ENCODE peak calls at places on chromosomes 16 and 17, in seven cellular contexts. One of them, this sample, is unnamed.

GRCh38 chr17:64459284-64459747 is 10.4 kb downstream of the MILR1 start:
- DNase-seq in T47D: no peak
- DNase-seq in GM12878: no peak
- DNase-seq in HCT116: peak
- DNase-seq in H1: no peak
- DNase-seq in K562: no peak
- DNase-seq in SK-N-SH: no peak
- DNase-seq in this sample: no peak

GRCh38 chr17:47316316-47316715 is 7.4 kb upstream of the EFCAB13 start:
- DNase-seq in T47D: no peak
- DNase-seq in GM12878: no peak
- DNase-seq in HCT116: no peak
- DNase-seq in H1: no peak
- DNase-seq in K562: no peak
- DNase-seq in SK-N-SH: no peak
- DNase-seq in this sample: peak

GRCh38 chr17:80913928-80914821 is 77.5 kb upstream of the CHMP6 start:
- DNase-seq in T47D: no peak
- DNase-seq in GM12878: no peak
- DNase-seq in HCT116: no peak
- DNase-seq in H1: no peak
- DNase-seq in K562: no peak
- DNase-seq in SK-N-SH: no peak
- DNase-seq in this sample: no peak

GRCh38 chr16:760065-760464 is 469 bp upstream of the MSLN start:
- DNase-seq in T47D: no peak
- DNase-seq in GM12878: no peak
- DNase-seq in HCT116: no peak
- DNase-seq in H1: no peak
- DNase-seq in K562: no peak
- DNase-seq in SK-N-SH: no peak
- DNase-seq in this sample: no peak

GRCh38 chr17:79915850-79916430 is 76.7 kb upstream of the CBX4 start:
- DNase-seq in T47D: peak
- DNase-seq in GM12878: no peak
- DNase-seq in HCT116: peak
- DNase-seq in H1: peak
- DNase-seq in K562: peak
- DNase-seq in SK-N-SH: no peak
- DNase-seq in this sample: peak

GRCh38 chr17:61404702-61405046 is 5.0 kb downstream of the TBX2 start:
- DNase-seq in T47D: no peak
- DNase-seq in GM12878: no peak
- DNase-seq in HCT116: no peak
- DNase-seq in H1: peak
- DNase-seq in K562: no peak
- DNase-seq in SK-N-SH: peak
- DNase-seq in this sample: no peak

GRCh38 chr16:4029816-4030215 is 86.4 kb downstream of the ADCY9 start:
- DNase-seq in T47D: no peak
- DNase-seq in GM12878: no peak
- DNase-seq in HCT116: no peak
- DNase-seq in H1: no peak
- DNase-seq in K562: no peak
- DNase-seq in SK-N-SH: no peak
- DNase-seq in this sample: no peak

GRCh38 chr16:85037050-85037410 is 9.4 kb downstream of the KIAA0513 start:
- DNase-seq in T47D: no peak
- DNase-seq in GM12878: no peak
- DNase-seq in HCT116: peak
- DNase-seq in H1: no peak
- DNase-seq in K562: no peak
- DNase-seq in SK-N-SH: no peak
- DNase-seq in this sample: no peak

GRCh38 chr17:74825952-74826713 is 33.6 kb downstream of the GRIN2C start:
- DNase-seq in T47D: no peak
- DNase-seq in GM12878: no peak
- DNase-seq in HCT116: no peak
- DNase-seq in H1: no peak
- DNase-seq in K562: no peak
- DNase-seq in SK-N-SH: no peak
- DNase-seq in this sample: no peak

GRCh38 chr17:7856081-7856791 is 1.1 kb downstream of the NAA38 start:
- DNase-seq in T47D: no peak
- DNase-seq in GM12878: no peak
- DNase-seq in HCT116: no peak
- DNase-seq in H1: peak
- DNase-seq in K562: peak
- DNase-seq in SK-N-SH: peak
- DNase-seq in this sample: no peak

GRCh38 chr17:7589204-7589868 is 558 bp downstream of the SOX15 start:
- DNase-seq in T47D: no peak
- DNase-seq in GM12878: no peak
- DNase-seq in HCT116: no peak
- DNase-seq in H1: peak
- DNase-seq in K562: no peak
- DNase-seq in SK-N-SH: peak
- DNase-seq in this sample: no peak

GRCh38 chr16:85717393-85718152 is 28.8 kb upstream of the GINS2 start:
- DNase-seq in T47D: peak
- DNase-seq in GM12878: no peak
- DNase-seq in HCT116: peak
- DNase-seq in H1: peak
- DNase-seq in K562: peak
- DNase-seq in SK-N-SH: peak
- DNase-seq in this sample: peak

GRCh38 chr17:12983986-12984932 is 33.6 kb downstream of the ELAC2 start:
- DNase-seq in T47D: no peak
- DNase-seq in GM12878: no peak
- DNase-seq in HCT116: no peak
- DNase-seq in H1: no peak
- DNase-seq in K562: no peak
- DNase-seq in SK-N-SH: no peak
- DNase-seq in this sample: no peak

GRCh38 chr17:45436625-45437460 is 4.2 kb upstream of the ARHGAP27 start:
- DNase-seq in T47D: no peak
- DNase-seq in GM12878: no peak
- DNase-seq in HCT116: no peak
- DNase-seq in H1: no peak
- DNase-seq in K562: no peak
- DNase-seq in SK-N-SH: peak
- DNase-seq in this sample: no peak

GRCh38 chr16:16857603-16858283 is 478.8 kb downstream of the NPIPA7 start:
- DNase-seq in T47D: peak
- DNase-seq in GM12878: no peak
- DNase-seq in HCT116: no peak
- DNase-seq in H1: no peak
- DNase-seq in K562: no peak
- DNase-seq in SK-N-SH: no peak
- DNase-seq in this sample: peak

GRCh38 chr16:80656161-80656560 is 115.4 kb downstream of the DYNLRB2 start:
- DNase-seq in T47D: no peak
- DNase-seq in GM12878: no peak
- DNase-seq in HCT116: no peak
- DNase-seq in H1: no peak
- DNase-seq in K562: no peak
- DNase-seq in SK-N-SH: no peak
- DNase-seq in this sample: no peak

GRCh38 chr17:69042308-69042707 is 18.4 kb downstream of the ABCA9 start:
- DNase-seq in T47D: no peak
- DNase-seq in GM12878: no peak
- DNase-seq in HCT116: no peak
- DNase-seq in H1: no peak
- DNase-seq in K562: no peak
- DNase-seq in SK-N-SH: no peak
- DNase-seq in this sample: no peak

GRCh38 chr17:72826602-72827001 is 265.9 kb downstream of the SLC39A11 start:
- DNase-seq in T47D: no peak
- DNase-seq in GM12878: no peak
- DNase-seq in HCT116: peak
- DNase-seq in H1: no peak
- DNase-seq in K562: no peak
- DNase-seq in SK-N-SH: no peak
- DNase-seq in this sample: no peak

GRCh38 chr17:66348605-66349165 is 46.3 kb downstream of the PRKCA start:
- DNase-seq in T47D: no peak
- DNase-seq in GM12878: no peak
- DNase-seq in HCT116: peak
- DNase-seq in H1: no peak
- DNase-seq in K562: peak
- DNase-seq in SK-N-SH: peak
- DNase-seq in this sample: peak

GRCh38 chr16:89116341-89117238 is 22.9 kb downstream of the ACSF3 start:
- DNase-seq in T47D: no peak
- DNase-seq in GM12878: no peak
- DNase-seq in HCT116: no peak
- DNase-seq in H1: no peak
- DNase-seq in K562: no peak
- DNase-seq in SK-N-SH: no peak
- DNase-seq in this sample: no peak

GRCh38 chr16:21638573-21638975 is 13.8 kb downstream of the IGSF6 start:
- DNase-seq in T47D: peak
- DNase-seq in GM12878: no peak
- DNase-seq in HCT116: no peak
- DNase-seq in H1: no peak
- DNase-seq in K562: no peak
- DNase-seq in SK-N-SH: no peak
- DNase-seq in this sample: peak

GRCh38 chr16:56625140-56625942 is at the start of gene MT1E:
- DNase-seq in T47D: no peak
- DNase-seq in GM12878: no peak
- DNase-seq in HCT116: peak
- DNase-seq in H1: peak
- DNase-seq in K562: no peak
- DNase-seq in SK-N-SH: peak
- DNase-seq in this sample: peak

GRCh38 chr17:35242805-35243458 is at the start of gene SLFN5:
- DNase-seq in T47D: peak
- DNase-seq in GM12878: peak
- DNase-seq in HCT116: peak
- DNase-seq in H1: peak
- DNase-seq in K562: peak
- DNase-seq in SK-N-SH: peak
- DNase-seq in this sample: peak

GRCh38 chr16:58850019-58850626 is 116.0 kb upstream of the GOT2 start:
- DNase-seq in T47D: no peak
- DNase-seq in GM12878: no peak
- DNase-seq in HCT116: no peak
- DNase-seq in H1: no peak
- DNase-seq in K562: no peak
- DNase-seq in SK-N-SH: no peak
- DNase-seq in this sample: no peak

GRCh38 chr17:29292071-29292991 is 1.6 kb downstream of the NUFIP2 start:
- DNase-seq in T47D: peak
- DNase-seq in GM12878: no peak
- DNase-seq in HCT116: no peak
- DNase-seq in H1: peak
- DNase-seq in K562: peak
- DNase-seq in SK-N-SH: peak
- DNase-seq in this sample: no peak

GRCh38 chr16:83666449-83666848 is 141.3 kb upstream of the HSBP1 start:
- DNase-seq in T47D: no peak
- DNase-seq in GM12878: no peak
- DNase-seq in HCT116: no peak
- DNase-seq in H1: no peak
- DNase-seq in K562: no peak
- DNase-seq in SK-N-SH: no peak
- DNase-seq in this sample: no peak
- TF ChIP-seq JUND in T47D: no peak
- TF ChIP-seq JUND in GM12878: no peak
- TF ChIP-seq JUND in HCT116: no peak
- TF ChIP-seq JUND in H1: no peak
- TF ChIP-seq JUND in K562: no peak
- TF ChIP-seq JUND in SK-N-SH: no peak
- TF ChIP-seq JUND in this sample: no peak

GRCh38 chr16:50473375-50473945 is 74.7 kb upstream of the NKD1 start:
- DNase-seq in T47D: no peak
- DNase-seq in GM12878: peak
- DNase-seq in HCT116: no peak
- DNase-seq in H1: no peak
- DNase-seq in K562: peak
- DNase-seq in SK-N-SH: no peak
- DNase-seq in this sample: peak
- TF ChIP-seq JUND in T47D: no peak
- TF ChIP-seq JUND in GM12878: no peak
- TF ChIP-seq JUND in HCT116: peak
- TF ChIP-seq JUND in H1: no peak
- TF ChIP-seq JUND in K562: peak
- TF ChIP-seq JUND in SK-N-SH: no peak
- TF ChIP-seq JUND in this sample: no peak

GRCh38 chr16:48022496-48022895 is 133.3 kb downstream of the ABCC12 start:
- DNase-seq in T47D: no peak
- DNase-seq in GM12878: no peak
- DNase-seq in HCT116: no peak
- DNase-seq in H1: no peak
- DNase-seq in K562: no peak
- DNase-seq in SK-N-SH: no peak
- DNase-seq in this sample: no peak

GRCh38 chr16:48029768-48030167 is 126.0 kb downstream of the ABCC12 start:
- DNase-seq in T47D: no peak
- DNase-seq in GM12878: no peak
- DNase-seq in HCT116: no peak
- DNase-seq in H1: no peak
- DNase-seq in K562: no peak
- DNase-seq in SK-N-SH: no peak
- DNase-seq in this sample: no peak

GRCh38 chr16:48025359-48025758 is 130.4 kb downstream of the ABCC12 start:
- DNase-seq in T47D: no peak
- DNase-seq in GM12878: no peak
- DNase-seq in HCT116: no peak
- DNase-seq in H1: no peak
- DNase-seq in K562: no peak
- DNase-seq in SK-N-SH: no peak
- DNase-seq in this sample: no peak

GRCh38 chr16:48024042-48024441 is 131.8 kb downstream of the ABCC12 start:
- DNase-seq in T47D: no peak
- DNase-seq in GM12878: no peak
- DNase-seq in HCT116: no peak
- DNase-seq in H1: no peak
- DNase-seq in K562: no peak
- DNase-seq in SK-N-SH: no peak
- DNase-seq in this sample: no peak
- TF ChIP-seq JUND in T47D: no peak
- TF ChIP-seq JUND in GM12878: no peak
- TF ChIP-seq JUND in HCT116: no peak
- TF ChIP-seq JUND in H1: no peak
- TF ChIP-seq JUND in K562: no peak
- TF ChIP-seq JUND in SK-N-SH: no peak
- TF ChIP-seq JUND in this sample: no peak

DNA sequence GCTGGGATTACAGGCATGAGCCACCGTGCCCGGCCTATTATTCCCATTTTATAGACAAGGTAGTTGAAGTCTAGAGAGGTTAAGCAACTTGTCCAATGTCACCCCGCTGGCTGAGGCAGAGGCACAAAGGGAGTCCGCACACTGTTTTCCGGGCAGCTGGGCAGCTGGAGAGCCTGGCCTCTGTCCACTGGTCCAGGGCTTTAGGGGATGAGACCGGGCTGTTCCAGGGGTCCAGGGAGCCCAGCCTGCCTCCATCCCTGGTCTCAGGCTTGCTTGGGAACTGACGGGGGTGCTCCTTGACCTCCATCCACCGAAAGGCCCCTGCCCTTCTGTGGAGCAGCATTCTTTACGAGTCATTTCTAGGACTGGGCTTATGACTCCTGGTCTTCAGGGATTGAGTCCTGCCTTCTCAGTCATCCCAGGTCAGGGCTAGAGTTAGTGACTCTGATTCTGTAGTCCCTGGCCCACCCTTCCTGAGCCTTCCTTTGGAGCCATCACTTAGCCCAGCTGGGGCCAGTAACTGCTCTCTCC is 37.5 kb downstream of the SOCS3 start:
- DNase-seq in T47D: no peak
- DNase-seq in GM12878: no peak
- DNase-seq in HCT116: no peak
- DNase-seq in H1: no peak
- DNase-seq in K562: no peak
- DNase-seq in SK-N-SH: no peak
- DNase-seq in this sample: no peak
- TF ChIP-seq JUND in T47D: no peak
- TF ChIP-seq JUND in GM12878: no peak
- TF ChIP-seq JUND in HCT116: no peak
- TF ChIP-seq JUND in H1: no peak
- TF ChIP-seq JUND in K562: no peak
- TF ChIP-seq JUND in SK-N-SH: no peak
- TF ChIP-seq JUND in this sample: no peak